ENCODE peak calls at places on chromosomes 1 and 21, in nine cellular contexts. G, P, K, U, N, C, Z, D and X are unnamed samples.

GRCh38 chr21:44872266-44872567 is 1.3 kb downstream of the PTTG1IP start:
- DNase-seq in Z (no peak), N (peak; percentile 48), P (no peak), U (no peak), C (no peak), K (no peak), D (no peak), G (no peak), X (no peak)

GRCh38 chr1:13699936-13700520 is at the start of gene PRDM2:
- DNase-seq in G (peak; percentile 17), C (peak; percentile 42), P (peak; percentile 66), Z (peak; percentile 34), N (no peak), U (peak; percentile 87), D (peak; percentile 52), K (peak; percentile 75), X (peak; percentile 36)

GRCh38 chr1:177211231-177211630 is 40.5 kb downstream of the BRINP2 start:
- DNase-seq in P (no peak), D (no peak), K (no peak), G (no peak), Z (no peak), U (no peak), N (no peak), C (no peak), X (no peak)

GRCh38 chr1:59619576-59619975 is 195.2 kb upstream of the HOOK1 start:
- DNase-seq in D (no peak), Z (no peak), K (no peak), P (no peak), U (no peak), G (no peak), C (no peak), N (no peak), X (no peak)

GRCh38 chr1:23810818-23811420 is 10.4 kb upstream of the GALE start:
- DNase-seq in U (no peak), K (peak; percentile 53), G (peak; percentile 16), P (peak; percentile 45), D (peak; percentile 59), Z (peak; percentile 64), N (no peak), C (no peak), X (no peak)

GRCh38 chr1:228464487-228464983 is 22.6 kb upstream of the RNF187 start:
- DNase-seq in K (peak; percentile 88), G (peak; percentile 81), C (peak; percentile 77), N (no peak), U (peak; percentile 87), P (peak; percentile 83), D (peak; percentile 50), Z (peak; percentile 45), X (peak; percentile 62)

GRCh38 chr1:35287807-35288640 is 19.5 kb downstream of the ZMYM4 start:
- DNase-seq in U (no peak), P (no peak), D (no peak), G (peak; percentile 63), Z (no peak), K (no peak), N (peak; percentile 64), C (peak; percentile 77), X (no peak)

GRCh38 chr1:108537976-108538375 is 21.9 kb upstream of the EEIG2 start:
- DNase-seq in C (peak; percentile 33), U (no peak), K (no peak), N (no peak), G (no peak), D (no peak), P (no peak), Z (no peak), X (no peak)

GRCh38 chr1:78157162-78157561 is 111.4 kb downstream of the GIPC2 start:
- DNase-seq in N (no peak), Z (no peak), C (peak; percentile 91), P (no peak), K (no peak), U (no peak), D (no peak), G (peak; percentile 83), X (no peak)

GRCh38 chr1:19163261-19163660 is 46.8 kb downstream of the UBR4 start:
- DNase-seq in D (no peak), N (no peak), U (no peak), G (peak; percentile 93), P (no peak), Z (no peak), K (no peak), C (peak; percentile 91), X (no peak)

GRCh38 chr1:198929961-198930599 is 291.2 kb downstream of the PTPRC start:
- DNase-seq in D (no peak), K (no peak), U (no peak), P (no peak), C (peak; percentile 31), N (no peak), G (peak; percentile 31), Z (no peak), X (no peak)

GRCh38 chr1:115076384-115076906 is 12.9 kb downstream of the TSPAN2 start:
- DNase-seq in C (peak; percentile 73), Z (no peak), U (no peak), D (no peak), N (peak; percentile 28), G (peak; percentile 6), P (no peak), K (no peak), X (no peak)

GRCh38 chr1:182990413-182991144 is 32.6 kb upstream of the LAMC1 start:
- DNase-seq in Z (no peak), U (no peak), N (no peak), P (no peak), G (peak; percentile 78), D (no peak), C (peak; percentile 36), K (no peak), X (no peak)

GRCh38 chr1:153608742-153609584 is 4.0 kb downstream of the S100A16 start:
- DNase-seq in Z (peak; percentile 82), C (peak; percentile 86), K (peak; percentile 84), P (no peak), U (peak; percentile 92), N (peak; percentile 98), G (peak; percentile 95), D (peak; percentile 67), X (no peak)

GRCh38 chr1:166924829-166925541 is 48.9 kb upstream of the TADA1 start:
- DNase-seq in G (no peak), P (no peak), K (no peak), Z (no peak), C (no peak), N (no peak), D (no peak), U (no peak), X (no peak)

GRCh38 chr1:153698648-153699004 is 20.1 kb downstream of the NPR1 start:
- DNase-seq in N (no peak), Z (no peak), G (no peak), U (no peak), D (no peak), C (no peak), K (no peak), P (no peak), X (no peak)

GRCh38 chr1:29122987-29123870 is 474 bp downstream of the TMEM200B start:
- DNase-seq in U (peak; percentile 83), D (no peak), G (peak; percentile 16), P (peak; percentile 5), Z (no peak), K (peak; percentile 48), N (no peak), C (peak; percentile 52), X (peak; percentile 28)

GRCh38 chr1:235791532-235792060 is 75.1 kb downstream of the LYST start:
- DNase-seq in D (no peak), U (no peak), Z (no peak), G (no peak), C (no peak), K (no peak), N (no peak), P (no peak), X (no peak)

GRCh38 chr1:66924756-66925557 is at the start of the genes DNAI4 and MIER1:
- DNase-seq in C (peak; percentile 98), G (peak; percentile 98), N (peak; percentile 93), K (peak; percentile 98), U (peak; percentile 100), Z (peak; percentile 98), P (peak; percentile 97), D (peak; percentile 97), X (peak; percentile 98)
- TF ChIP-seq CTCF in C (peak; percentile 28), G (peak; percentile 5), N (no peak), K (no peak), U (peak; percentile 1), Z (no peak), P (no peak), D (no peak), X (peak; percentile 31)

DNA sequence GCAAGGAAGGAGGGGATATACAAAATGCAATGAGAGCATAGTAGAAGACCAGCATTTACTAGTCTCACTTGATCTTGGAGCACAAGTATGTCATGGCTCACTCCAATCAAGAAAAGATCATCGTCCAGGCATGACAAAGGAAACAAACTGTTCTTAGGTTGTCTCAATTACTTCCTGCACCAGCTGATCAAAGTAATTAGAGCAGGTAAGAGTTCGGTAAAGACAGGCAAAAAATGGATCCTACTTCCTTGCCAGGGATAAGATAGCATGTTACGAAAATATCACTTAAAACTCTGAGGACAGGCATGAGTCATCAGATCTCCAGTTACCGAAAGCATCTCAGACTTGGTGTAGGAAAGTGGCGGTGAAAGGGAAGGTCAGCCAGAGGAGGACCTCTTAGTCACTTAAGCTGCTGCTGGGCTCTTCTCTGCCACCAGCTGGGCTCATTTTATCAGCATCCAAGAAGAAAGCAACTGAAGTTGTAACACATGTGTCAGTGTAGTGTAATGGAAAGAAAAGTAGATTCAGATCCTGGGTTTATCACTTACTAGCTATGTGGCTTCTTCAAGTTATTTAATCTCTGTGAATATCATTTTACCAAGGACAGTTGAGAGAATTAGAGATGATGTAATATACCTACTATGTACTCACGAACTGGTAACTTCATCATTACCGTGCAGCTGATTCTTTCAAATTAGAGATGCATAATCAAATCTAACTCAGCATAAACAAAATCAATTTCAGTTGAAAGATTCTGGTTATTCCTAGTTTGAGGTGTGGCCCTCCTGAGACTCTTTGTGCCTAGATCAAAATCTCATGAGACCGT is 46.8 kb downstream of the XCL1 start:
- DNase-seq in U (no peak), D (no peak), N (peak; percentile 89), K (no peak), G (peak; percentile 30), C (peak; percentile 85), Z (no peak), P (no peak), X (no peak)
- TF ChIP-seq CTCF in U (no peak), D (no peak), N (no peak), K (no peak), G (no peak), C (peak; percentile 36), Z (no peak), P (no peak), X (no peak)

GRCh38 chr1:11374748-11375110 is 101.7 kb downstream of the UBIAD1 start:
- DNase-seq in P (no peak), C (no peak), Z (no peak), N (no peak), D (no peak), G (no peak), U (no peak), K (no peak), X (no peak)
- TF ChIP-seq CTCF in P (no peak), C (no peak), Z (no peak), N (no peak), D (no peak), G (no peak), U (no peak), K (no peak), X (no peak)

DNA sequence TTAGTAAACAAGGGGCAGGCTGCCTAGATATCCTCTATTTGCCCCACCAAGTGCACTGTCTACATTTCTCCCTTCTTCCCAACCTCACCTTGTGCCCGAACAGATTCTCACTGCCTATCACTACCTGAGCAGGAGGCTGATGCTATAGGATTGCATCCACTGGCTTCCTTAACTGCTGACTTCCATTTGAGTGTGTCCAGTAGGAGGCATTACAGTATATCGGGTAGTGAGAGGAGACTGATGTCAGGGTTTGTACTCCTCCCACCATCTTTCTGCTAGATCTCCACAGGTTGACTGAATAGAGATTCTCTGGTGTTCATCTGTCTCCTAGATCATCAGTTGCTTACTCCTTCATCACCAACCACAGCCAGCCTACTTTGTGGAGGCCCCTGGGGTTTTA is 796.3 kb downstream of the LRRIQ3 start:
- DNase-seq in Z (no peak), D (no peak), N (no peak), P (no peak), G (peak; percentile 0), K (no peak), C (no peak), U (no peak), X (no peak)
- TF ChIP-seq CTCF in Z (no peak), D (no peak), N (no peak), P (no peak), G (no peak), K (no peak), C (no peak), U (no peak), X (no peak)